ENCODE peak calls at places on chromosome 4, in seven cellular contexts. N is transverse colon, S is tibial nerve, T is SK-N-SH, E is K562, L is ovary, H is sigmoid colon. R is an unnamed sample.
A peak's percentile ranks its signal among the peaks of the same experiment; 100 is the strongest.

GRCh38 chr4:106444557-106444956 is 76.0 kb upstream of the GIMD1 start:
- DNase-seq in S (no peak), T (no peak), N (no peak), H (no peak), E (no peak), L (no peak), R (no peak)

GRCh38 chr4:77699731-77700210 is 94.2 kb downstream of the CXCL13 start:
- DNase-seq in H (no peak), L (no peak), E (no peak), S (no peak), T (peak; percentile 24), N (no peak), R (no peak)

GRCh38 chr4:155582971-155583437 is 83.6 kb upstream of the GUCY1A1 start:
- DNase-seq in L (no peak), N (no peak), T (no peak), E (no peak), H (no peak), S (no peak), R (no peak)

GRCh38 chr4:169098054-169098896 is 88.2 kb upstream of the CBR4 start:
- DNase-seq in L (no peak), N (no peak), T (no peak), S (no peak), H (no peak), E (no peak), R (no peak)

GRCh38 chr4:155353923-155354540 is 22.7 kb downstream of the MAP9 start:
- DNase-seq in S (peak; percentile 50), E (peak; percentile 16), L (peak; percentile 82), T (peak; percentile 39), H (peak; percentile 72), N (peak; percentile 64), R (peak; percentile 58)

GRCh38 chr4:155906554-155907247 is 3.2 kb downstream of the TDO2 start:
- DNase-seq in T (no peak), L (no peak), H (no peak), E (no peak), S (peak; percentile 33), N (no peak), R (no peak)

GRCh38 chr4:150038335-150039076 is 39.7 kb upstream of the DCLK2 start:
- DNase-seq in N (no peak), S (no peak), L (no peak), E (no peak), H (no peak), T (no peak), R (no peak)

GRCh38 chr4:11376146-11376545 is 52.5 kb downstream of the HS3ST1 start:
- DNase-seq in T (no peak), S (no peak), N (no peak), H (no peak), E (no peak), L (no peak), R (no peak)

GRCh38 chr4:13989496-13989895 is 362.0 kb upstream of the BOD1L1 start:
- DNase-seq in S (no peak), H (no peak), E (no peak), L (no peak), N (no peak), T (no peak), R (no peak)

GRCh38 chr4:118398226-118399090 is 45.7 kb upstream of the PRSS12 start:
- DNase-seq in S (no peak), N (no peak), T (no peak), H (no peak), E (no peak), L (no peak), R (no peak)

GRCh38 chr4:8391972-8392371 is 48.6 kb downstream of the ACOX3 start:
- DNase-seq in E (no peak), N (peak; percentile 53), H (peak; percentile 91), T (no peak), S (peak; percentile 45), L (peak; percentile 76), R (peak; percentile 30)

GRCh38 chr4:67934628-67935027 is 28.7 kb downstream of the TMPRSS11A start:
- DNase-seq in H (no peak), L (no peak), E (no peak), N (no peak), S (no peak), T (no peak), R (no peak)

GRCh38 chr4:24770111-24770584 is 25.2 kb upstream of the SOD3 start:
- DNase-seq in H (no peak), T (no peak), N (no peak), S (no peak), L (no peak), E (no peak), R (no peak)

GRCh38 chr4:107692197-107692596 is 27.8 kb downstream of the PAPSS1 start:
- DNase-seq in L (no peak), N (no peak), S (no peak), E (no peak), T (no peak), H (no peak), R (no peak)

GRCh38 chr4:11702886-11703555 is 274.3 kb upstream of the HS3ST1 start:
- DNase-seq in N (no peak), L (no peak), T (no peak), S (no peak), H (no peak), E (no peak), R (no peak)

GRCh38 chr4:175758050-175758449 is 54.0 kb downstream of the GPM6A start:
- DNase-seq in H (no peak), S (no peak), E (no peak), T (no peak), L (no peak), N (no peak), R (no peak)

GRCh38 chr4:127782275-127783025 is at the start of gene HSPA4L:
- DNase-seq in E (no peak), N (peak; percentile 31), L (no peak), S (peak; percentile 23), H (peak; percentile 93), T (no peak), R (peak; percentile 70)

GRCh38 chr4:1192091-1192492 is 19.7 kb upstream of the SPON2 start:
- DNase-seq in S (peak; percentile 88), E (no peak), N (peak; percentile 83), L (peak; percentile 91), H (peak; percentile 97), T (peak; percentile 57), R (peak; percentile 77)

GRCh38 chr4:10893417-10893816 is 208.8 kb upstream of the CLNK start:
- DNase-seq in H (no peak), L (no peak), N (no peak), T (no peak), E (no peak), S (no peak), R (no peak)

GRCh38 chr4:77358315-77358928 is 201.4 kb downstream of the CCNG2 start:
- DNase-seq in S (peak; percentile 18), H (no peak), N (no peak), T (peak; percentile 42), L (no peak), E (peak; percentile 59), R (no peak)

GRCh38 chr4:177596035-177596434 is 153.8 kb upstream of the AGA start:
- DNase-seq in E (peak; percentile 11), H (no peak), S (no peak), T (peak; percentile 6), N (no peak), L (no peak), R (no peak)

GRCh38 chr4:56575820-56576429 is 70.3 kb downstream of the ARL9 start:
- DNase-seq in E (no peak), S (no peak), L (no peak), N (no peak), T (peak; percentile 45), H (no peak), R (no peak)

GRCh38 chr4:152107736-152108500 is 347.1 kb upstream of the GATB start:
- DNase-seq in E (no peak), T (no peak), H (no peak), L (no peak), N (no peak), S (no peak), R (no peak)

GRCh38 chr4:152704788-152705187 is 25.0 kb upstream of the TMEM154 start:
- DNase-seq in E (no peak), T (no peak), L (no peak), N (no peak), H (no peak), S (no peak), R (no peak)

GRCh38 chr4:185713272-185713671 is 98.7 kb downstream of the SORBS2 start:
- DNase-seq in S (no peak), T (no peak), L (no peak), N (no peak), H (no peak), E (no peak), R (no peak)

GRCh38 chr4:65066106-65066505 is 604.2 kb downstream of the EPHA5 start:
- DNase-seq in L (no peak), H (no peak), S (no peak), T (no peak), E (no peak), N (no peak), R (no peak)

GRCh38 chr4:13445841-13446790 is 38.0 kb downstream of the RAB28 start:
- DNase-seq in L (no peak), S (no peak), E (no peak), T (no peak), H (no peak), N (no peak), R (no peak)

GRCh38 chr4:80215449-80216052 is 18.2 kb downstream of the PRDM8 start:
- DNase-seq in L (no peak), T (no peak), E (peak; percentile 20), N (no peak), H (no peak), S (no peak), R (no peak)

GRCh38 chr4:139528377-139529005 is 27.5 kb downstream of the SETD7 start:
- DNase-seq in N (peak; percentile 62), H (peak; percentile 89), T (no peak), E (no peak), S (peak; percentile 50), L (peak; percentile 67), R (peak; percentile 32)

GRCh38 chr4:86274642-86275041 is 85.2 kb downstream of the MAPK10 start:
- DNase-seq in T (no peak), H (no peak), S (no peak), N (no peak), L (no peak), E (no peak), R (no peak)
- TF ChIP-seq EP300 in T (no peak), H (no peak), S (no peak), N (no peak), L (no peak), E (no peak), R (no peak)

GRCh38 chr4:18111100-18111499 is 89.5 kb upstream of the LCORL start:
- DNase-seq in T (no peak), L (no peak), S (no peak), E (no peak), N (no peak), H (no peak), R (no peak)
- H3K27ac ChIP-seq in T (no peak overlapping the region), L (no peak overlapping the region), S (no peak overlapping the region), E (no peak overlapping the region), N (no peak overlapping the region), H (no peak overlapping the region), R (no peak overlapping the region)

GRCh38 chr4:88514557-88515511 is 8.7 kb downstream of the PYURF start:
- DNase-seq in T (no peak), H (no peak), S (no peak), E (no peak), L (no peak), N (no peak), R (no peak)
- TF ChIP-seq EP300 in T (no peak), H (no peak), S (no peak), E (no peak), L (no peak), N (no peak), R (no peak)

DNA sequence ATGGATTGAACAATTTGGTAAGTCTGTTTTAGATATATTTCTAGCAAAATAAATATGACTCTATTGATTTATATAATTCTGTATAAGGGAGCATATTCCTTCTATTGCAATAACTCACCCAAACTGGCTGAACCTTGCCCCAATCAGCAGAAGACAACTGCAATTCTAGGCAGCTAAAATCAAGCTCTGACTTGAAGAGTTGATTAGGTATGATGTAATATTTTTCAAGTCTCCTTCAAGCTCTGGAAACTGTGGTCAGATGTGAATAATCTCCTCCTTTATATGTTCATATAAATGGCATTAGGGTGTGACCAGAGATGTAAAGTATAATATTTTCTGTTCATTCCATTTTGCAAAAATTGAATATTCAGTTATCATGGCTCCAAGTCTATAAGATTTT is 8.2 kb downstream of the RASSF6 start:
- DNase-seq in H (no peak), L (no peak), S (no peak), T (no peak), N (no peak), E (no peak), R (no peak)
- H3K27ac ChIP-seq in H (no peak overlapping the region), L (no peak overlapping the region), S (no peak overlapping the region), T (no peak overlapping the region), N (no peak overlapping the region), E (no peak overlapping the region), R (no peak overlapping the region)